ENCODE peak calls at places on chromosomes 4 and X, in seven cellular contexts. C is stomach, H is transverse colon, Q is testis, N is body of pancreas, S is esophagus muscularis mucosa, K is esophagus squamous epithelium. Z is an unnamed sample.
A peak's percentile ranks its signal among the peaks of the same experiment; 100 is the strongest.

GRCh38 chr4:72330381-72330780 is 238.6 kb downstream of the ADAMTS3 start:
- DNase-seq in S (no peak), K (no peak), Q (no peak), C (no peak), N (no peak), H (no peak), Z (no peak)

GRCh38 chrX:20989361-20989760 is 384.9 kb upstream of the CNKSR2 start:
- DNase-seq in Q (no peak), N (no peak), C (no peak), K (no peak), S (no peak), H (no peak), Z (no peak)

GRCh38 chrX:107675823-107676555 is 47.7 kb downstream of the PRPS1 start:
- DNase-seq in N (no peak), Q (no peak), H (no peak), S (no peak), K (no peak), C (no peak), Z (peak; percentile 40)

GRCh38 chr4:84336964-84337705 is 162.0 kb downstream of the NKX6-1 start:
- DNase-seq in Q (no peak), S (no peak), N (no peak), C (no peak), H (no peak), K (no peak), Z (no peak)

GRCh38 chr4:75710246-75710645 is 14.1 kb upstream of the USO1 start:
- DNase-seq in S (no peak), H (no peak), N (no peak), Q (no peak), C (no peak), K (no peak), Z (no peak)

GRCh38 chr4:118340109-118340508 is 12.7 kb downstream of the PRSS12 start:
- DNase-seq in H (no peak), N (no peak), S (no peak), K (no peak), Q (no peak), C (no peak), Z (no peak)

GRCh38 chr4:10960386-10960785 is 275.8 kb upstream of the CLNK start:
- DNase-seq in Q (no peak), S (peak; percentile 77), H (no peak), K (no peak), N (no peak), C (no peak), Z (no peak)

GRCh38 chrX:33211356-33212254 is at the start of gene DMD:
- DNase-seq in H (peak; percentile 20), C (no peak), Q (peak; percentile 49), N (peak; percentile 17), K (no peak), S (peak; percentile 89), Z (peak; percentile 71)

GRCh38 chr4:142408003-142408441 is 438.1 kb downstream of the INPP4B start:
- DNase-seq in Q (no peak), S (no peak), H (no peak), K (no peak), N (no peak), C (no peak), Z (no peak)

GRCh38 chr4:6819295-6819694 is 36.8 kb downstream of the KIAA0232 start:
- DNase-seq in H (no peak), S (no peak), K (no peak), N (no peak), C (no peak), Q (no peak), Z (no peak)

GRCh38 chr4:107314156-107314555 is 278.0 kb upstream of the DKK2 start:
- DNase-seq in N (no peak), K (no peak), S (no peak), Q (no peak), H (no peak), C (no peak), Z (no peak)

GRCh38 chr4:39905656-39906055 is 72.1 kb downstream of the PDS5A start:
- DNase-seq in S (no peak), C (no peak), K (no peak), H (no peak), N (no peak), Q (no peak), Z (no peak)

GRCh38 chr4:7852568-7853185 is 87.0 kb downstream of the AFAP1 start:
- DNase-seq in S (no peak), H (no peak), Q (peak; percentile 23), K (no peak), N (peak; percentile 32), C (no peak), Z (no peak)

GRCh38 chr4:7855731-7856130 is 83.9 kb downstream of the AFAP1 start:
- DNase-seq in Q (no peak), H (no peak), N (no peak), S (no peak), K (no peak), C (no peak), Z (no peak)

GRCh38 chr4:7853271-7853670 is 86.4 kb downstream of the AFAP1 start:
- DNase-seq in H (no peak), C (no peak), K (no peak), Q (no peak), N (no peak), S (no peak), Z (no peak)

GRCh38 chr4:7854697-7855370 is 84.8 kb downstream of the AFAP1 start:
- DNase-seq in S (no peak), H (no peak), N (no peak), Q (no peak), K (no peak), C (no peak), Z (no peak)

DNA sequence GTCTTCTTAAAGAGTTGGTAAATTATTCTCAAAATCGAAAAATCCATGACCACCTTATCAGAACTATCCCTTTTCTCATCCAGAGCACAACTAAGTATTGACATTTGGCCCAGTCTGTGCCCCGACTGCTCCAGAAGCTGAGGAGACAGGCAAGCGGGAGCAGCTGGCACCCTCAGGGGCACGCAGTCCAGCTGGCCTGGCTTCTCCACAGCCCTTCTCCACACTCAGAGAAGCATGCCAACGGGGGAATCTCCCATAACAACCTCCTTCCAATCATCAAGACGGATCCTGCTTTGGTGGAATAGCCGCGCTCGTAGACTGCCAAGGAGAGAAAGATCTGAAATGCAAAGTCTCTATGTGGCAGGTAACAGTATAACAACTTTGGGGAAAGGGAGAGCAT is 85.5 kb downstream of the AFAP1 start:
- DNase-seq in K (no peak), Q (no peak), H (no peak), S (no peak), N (no peak), C (no peak), Z (no peak)
- TF ChIP-seq POLR2A in K (no peak), Q (no peak), H (no peak), S (no peak), N (no peak), C (no peak), Z (no peak)

GRCh38 chr4:134202136-134202535 is 547 bp upstream of the PABPC4L start:
- DNase-seq in C (no peak), K (no peak), Q (no peak), H (no peak), S (no peak), N (no peak), Z (no peak)
- H3K4me3 ChIP-seq in C (peak overlapping the region; percentile 51), K (peak overlapping the region; percentile 76), Q (peak overlapping the region; percentile 62), H (no peak overlapping the region), S (peak overlapping the region; percentile 73), N (no peak overlapping the region), Z (peak overlapping the region; percentile 15)

DNA sequence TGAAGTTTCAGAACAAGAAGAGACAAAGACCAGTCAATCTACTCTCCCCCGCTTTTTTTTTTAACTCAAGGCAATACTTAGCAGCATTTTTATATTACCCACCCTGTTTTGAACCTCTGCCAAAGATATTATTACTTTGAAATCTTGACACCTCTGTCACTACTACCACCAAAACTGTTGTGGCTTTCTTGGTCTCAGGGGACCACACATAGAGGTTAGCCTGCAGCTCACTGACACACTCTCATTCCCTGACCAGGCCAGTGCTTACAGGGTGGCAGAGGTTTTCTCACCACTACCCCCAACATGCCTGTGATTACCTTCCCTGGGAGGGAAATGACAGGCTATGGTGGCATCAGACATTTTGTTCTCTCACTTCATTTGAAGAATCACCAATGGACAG is 137.4 kb upstream of the STIM2 start:
- DNase-seq in K (no peak), H (no peak), S (no peak), N (no peak), Q (no peak), C (no peak), Z (no peak)
- H3K36me3 ChIP-seq in K (no peaks in the 10 kb centered on the region), H (no peaks in the 10 kb centered on the region), S (no peaks in the 10 kb centered on the region), N (no peaks in the 10 kb centered on the region), Q (no peaks in the 10 kb centered on the region), C (no peaks in the 10 kb centered on the region), Z (no peaks in the 10 kb centered on the region)

GRCh38 chr4:181946902-181947301 is 296.3 kb upstream of the TENM3 start:
- DNase-seq in S (no peak), C (no peak), Q (no peak), K (no peak), N (no peak), H (no peak), Z (no peak)

GRCh38 chr4:181949704-181950312 is 293.4 kb upstream of the TENM3 start:
- DNase-seq in C (no peak), N (no peak), K (no peak), S (no peak), Q (no peak), H (no peak), Z (no peak)

GRCh38 chr4:181938641-181939040 is 304.6 kb upstream of the TENM3 start:
- DNase-seq in H (no peak), Q (no peak), C (no peak), S (no peak), N (no peak), K (no peak), Z (no peak)

GRCh38 chr4:181939199-181939945 is 303.8 kb upstream of the TENM3 start:
- DNase-seq in N (no peak), C (no peak), S (no peak), H (no peak), Q (no peak), K (no peak), Z (no peak)

GRCh38 chr4:181944527-181944926 is 298.7 kb upstream of the TENM3 start:
- DNase-seq in S (no peak), H (no peak), Q (no peak), C (no peak), K (no peak), N (no peak), Z (no peak)
- TF ChIP-seq POLR2A in S (no peak), H (no peak), Q (no peak), C (no peak), K (no peak), N (no peak), Z (no peak)

GRCh38 chr4:185656467-185656890 is 121.2 kb upstream of the PDLIM3 start:
- DNase-seq in Q (no peak), S (no peak), K (no peak), C (peak; percentile 60), H (peak; percentile 25), N (peak; percentile 34), Z (peak; percentile 84)
- H3K4me3 ChIP-seq in Q (no peak overlapping the region), S (peak overlapping the region; percentile 52), K (peak overlapping the region; percentile 61), C (peak overlapping the region; percentile 36), H (peak overlapping the region; percentile 17), N (no peak overlapping the region), Z (peak overlapping the region; percentile 18)

GRCh38 chr4:3130826-3131225 is 56.3 kb downstream of the HTT start:
- DNase-seq in C (no peak), S (no peak), Q (no peak), K (no peak), N (no peak), H (no peak), Z (no peak)
- H3K36me3 ChIP-seq in C (peaks cover 39% of the 10 kb centered on the region), S (peaks cover 100% of the 10 kb centered on the region), Q (no peaks in the 10 kb centered on the region), K (peaks cover 9% of the 10 kb centered on the region), N (peaks cover 14% of the 10 kb centered on the region), H (peaks cover 64% of the 10 kb centered on the region), Z (no peaks in the 10 kb centered on the region)